ENCODE peak calls at places on chromosome 22, in five cellular contexts. E is effector memory CD4-positive, alpha-beta T cell; O is A549; M is neural progenitor cell; V is lung. L is an unnamed sample. For H3K9me3, the result is how much of the 10 kb centered on the place peaks cover.

GRCh38 chr22:50683994-50684371 is 11.4 kb downstream of the SHANK3 start:
- DNase-seq in E (no peak), O (no peak), M (no peak), V (no peak), L (no peak)

GRCh38 chr22:36510966-36511881 is 4.4 kb upstream of the FOXRED2 start:
- DNase-seq in E (no peak), O (peak), M (peak), V (no peak), L (no peak)

GRCh38 chr22:37999236-37999635 is 14.9 kb upstream of the SOX10 start:
- DNase-seq in E (no peak), O (no peak), M (no peak), V (no peak), L (no peak)

GRCh38 chr22:50010676-50011446 is 1.7 kb downstream of the IL17REL start:
- DNase-seq in E (peak), O (no peak), M (no peak), V (no peak), L (no peak)

GRCh38 chr22:41969110-41969646 is at the start of gene SEPTIN3:
- DNase-seq in E (no peak), O (no peak), M (peak), V (no peak), L (no peak)

GRCh38 chr22:36233796-36234195 is 5.5 kb downstream of the APOL2 start:
- DNase-seq in E (no peak), O (no peak), M (no peak), V (no peak), L (no peak)

GRCh38 chr22:24950272-24950902 is 2.1 kb upstream of the KIAA1671 start:
- DNase-seq in E (no peak), O (no peak), M (peak), V (no peak), L (no peak)

GRCh38 chr22:43993072-43993760 is 30.9 kb upstream of the PARVB start:
- DNase-seq in E (peak), O (peak), M (peak), V (peak), L (peak)

GRCh38 chr22:19873138-19873959 is 18.7 kb upstream of the GNB1L start:
- DNase-seq in E (no peak), O (no peak), M (no peak), V (no peak), L (no peak)

GRCh38 chr22:50071432-50072166 is 13.5 kb upstream of the TTLL8 start:
- DNase-seq in E (no peak), O (no peak), M (no peak), V (no peak), L (no peak)

GRCh38 chr22:19571207-19571795 is 47.1 kb upstream of the CLDN5 start:
- DNase-seq in E (no peak), O (no peak), M (no peak), V (no peak), L (no peak)

GRCh38 chr22:17994424-17995108 is 29.8 kb downstream of the MICAL3 start:
- DNase-seq in E (no peak), O (no peak), M (no peak), V (no peak), L (no peak)

GRCh38 chr22:38199826-38200559 is 1.8 kb upstream of the MAFF start:
- DNase-seq in E (no peak), O (no peak), M (no peak), V (no peak), L (no peak)

GRCh38 chr22:47171441-47172221 is 409.2 kb downstream of the TBC1D22A start:
- DNase-seq in E (no peak), O (no peak), M (no peak), V (no peak), L (no peak)

GRCh38 chr22:27201741-27202140 is 544.4 kb downstream of the MIAT start:
- DNase-seq in E (no peak), O (no peak), M (no peak), V (no peak), L (no peak)

GRCh38 chr22:49767355-49768062 is 60.2 kb downstream of the BRD1 start:
- DNase-seq in E (no peak), O (peak), M (peak), V (no peak), L (peak)

GRCh38 chr22:23551385-23551784 is 28.7 kb downstream of the IGLL1 start:
- DNase-seq in E (no peak), O (no peak), M (no peak), V (no peak), L (no peak)
- H3K4me3 ChIP-seq in E (no peak), O (no peak), M (no peak), V (no peak), L (no peak)

GRCh38 chr22:48695731-48696305 is 1131.9 kb downstream of the BRD1 start:
- DNase-seq in E (no peak), O (no peak), M (no peak), V (no peak), L (no peak)

GRCh38 chr22:48695251-48695650 is 1132.4 kb downstream of the BRD1 start:
- DNase-seq in E (no peak), O (no peak), M (no peak), V (no peak), L (no peak)

GRCh38 chr22:48697694-48698276 is 1129.9 kb downstream of the BRD1 start:
- DNase-seq in E (no peak), O (no peak), M (no peak), V (no peak), L (no peak)

GRCh38 chr22:48697223-48697622 is 1130.5 kb downstream of the BRD1 start:
- DNase-seq in E (no peak), O (no peak), M (no peak), V (no peak), L (no peak)

DNA sequence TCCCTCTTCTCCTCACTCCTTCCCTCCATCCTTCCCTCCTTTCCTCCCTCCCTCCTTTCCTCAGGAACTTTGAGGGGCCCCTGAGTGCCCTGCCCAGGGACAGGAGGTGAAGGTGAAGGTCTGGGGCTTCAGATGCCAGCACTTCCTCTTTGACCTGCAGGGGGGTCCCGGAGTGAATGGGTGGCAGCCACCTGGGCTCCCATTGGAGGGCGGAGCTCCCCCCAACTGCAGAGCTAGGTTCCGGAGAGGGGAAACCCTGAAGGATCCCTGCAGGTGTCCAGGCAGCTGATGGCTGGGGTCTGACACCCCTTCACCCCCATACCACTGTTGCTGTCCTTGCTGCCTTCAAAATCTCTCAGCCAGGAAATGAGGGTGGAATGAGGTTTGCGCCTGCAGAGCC is 1131.3 kb downstream of the BRD1 start:
- DNase-seq in E (no peak), O (no peak), M (no peak), V (no peak), L (no peak)
- H3K9me3 ChIP-seq in E (under half), O (under half), M (under half), V (under half), L (under half)

DNA sequence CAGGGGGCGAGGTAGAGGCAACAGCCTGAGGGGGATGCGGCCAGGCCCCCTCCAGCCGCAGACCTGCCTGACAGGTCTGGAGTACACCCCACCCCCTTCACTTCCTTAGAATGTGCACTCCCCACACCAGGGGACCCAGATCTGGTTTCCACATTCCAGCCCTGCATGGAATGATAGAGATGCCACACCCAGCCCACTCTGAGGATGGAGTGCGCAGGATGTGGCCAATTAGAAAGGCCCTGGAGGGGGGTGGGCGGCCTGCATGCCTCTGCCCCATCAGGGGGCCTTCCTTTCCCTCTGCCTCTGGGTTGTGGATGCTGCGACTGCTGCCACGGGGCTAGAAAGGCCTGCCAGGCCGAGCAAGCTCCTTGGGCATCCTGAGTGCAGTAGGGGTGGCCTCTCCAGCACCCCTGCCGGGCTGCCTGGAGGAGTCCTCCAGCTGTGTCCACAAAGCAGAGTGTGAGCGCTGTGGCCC is 28.2 kb upstream of the MGAT3 start:
- DNase-seq in E (no peak), O (no peak), M (peak), V (no peak), L (no peak)
- H3K27ac ChIP-seq in E (no peak), O (no peak), M (no peak), V (no peak), L (no peak)

GRCh38 chr22:32777997-32778396 is 23.5 kb upstream of the TIMP3 start:
- DNase-seq in E (no peak), O (no peak), M (no peak), V (no peak), L (no peak)
- H3K4me3 ChIP-seq in E (no peak), O (no peak), M (no peak), V (no peak), L (no peak)

GRCh38 chr22:45969801-45970464 is 7.0 kb downstream of the WNT7B start:
- DNase-seq in E (no peak), O (no peak), M (no peak), V (no peak), L (no peak)
- H3K9me3 ChIP-seq in E (under half), O (under half), M (under half), V (under half), L (under half)

GRCh38 chr22:34841911-34842310 is 224.0 kb upstream of the ISX start:
- DNase-seq in E (no peak), O (no peak), M (no peak), V (no peak), L (no peak)
- H3K27ac ChIP-seq in E (no peak), O (no peak), M (peak), V (no peak), L (no peak)

GRCh38 chr22:34885852-34886251 is 180.1 kb upstream of the ISX start:
- DNase-seq in E (no peak), O (no peak), M (no peak), V (no peak), L (no peak)

GRCh38 chr22:34880667-34881066 is 185.3 kb upstream of the ISX start:
- DNase-seq in E (no peak), O (no peak), M (no peak), V (no peak), L (no peak)

GRCh38 chr22:34881453-34881852 is 184.5 kb upstream of the ISX start:
- DNase-seq in E (no peak), O (no peak), M (no peak), V (no peak), L (no peak)

GRCh38 chr22:34886812-34887211 is 179.1 kb upstream of the ISX start:
- DNase-seq in E (no peak), O (no peak), M (no peak), V (no peak), L (no peak)

DNA sequence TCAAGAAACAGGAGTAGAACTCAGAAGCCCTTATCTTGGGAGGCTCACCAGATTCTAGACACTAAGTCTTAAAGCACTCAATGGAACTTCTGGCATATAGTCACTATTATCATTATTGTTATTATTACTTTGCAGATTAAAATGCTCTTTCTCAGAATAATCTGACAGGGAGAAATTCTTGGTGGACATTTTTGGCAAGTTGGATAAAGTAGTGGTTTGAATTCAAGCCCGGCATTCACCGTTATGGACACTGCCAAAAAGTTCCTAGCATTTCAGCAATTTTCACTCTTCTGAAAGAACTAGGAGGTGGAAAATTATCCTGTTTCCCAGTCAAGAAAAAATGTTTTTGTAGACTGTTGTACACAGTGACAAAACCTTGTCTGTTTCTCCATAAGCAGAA is 179.6 kb upstream of the ISX start:
- DNase-seq in E (no peak), O (no peak), M (no peak), V (no peak), L (no peak)
- H3K4me3 ChIP-seq in E (no peak), O (no peak), M (no peak), V (no peak), L (no peak)

GRCh38 chr22:48594757-48595510 is 1232.7 kb downstream of the BRD1 start:
- DNase-seq in E (no peak), O (no peak), M (no peak), V (no peak), L (no peak)
- H3K9me3 ChIP-seq in E (under half), O (under half), M (under half), V (under half), L (under half)

GRCh38 chr22:45497268-45497667 is 5.4 kb upstream of the FBLN1 start:
- DNase-seq in E (no peak), O (no peak), M (no peak), V (no peak), L (no peak)
- H3K27ac ChIP-seq in E (no peak), O (no peak), M (no peak), V (no peak), L (peak)

DNA sequence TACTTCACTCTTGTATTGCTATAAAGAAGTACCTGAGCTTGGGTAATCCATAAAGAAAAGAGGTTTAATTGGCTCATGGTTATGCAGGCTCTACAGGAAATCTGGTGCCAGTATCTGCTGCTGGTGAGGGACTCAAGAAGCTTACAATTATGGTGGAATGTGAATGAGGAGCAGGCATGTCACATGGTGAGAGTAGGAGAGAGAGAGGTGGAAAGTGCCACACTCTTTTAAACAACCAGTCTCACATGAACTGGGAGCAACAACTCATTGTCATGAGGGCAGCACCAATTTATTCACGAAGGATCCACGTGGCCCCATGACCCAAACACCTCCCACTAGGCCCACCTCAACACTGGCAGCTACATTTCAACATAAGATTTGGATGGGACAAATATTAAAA is 24.6 kb upstream of the IGLL5 start:
- DNase-seq in E (no peak), O (no peak), M (no peak), V (no peak), L (no peak)
- H3K4me3 ChIP-seq in E (no peak), O (no peak), M (no peak), V (no peak), L (no peak)

L was measured in left ventricle myocardium inferior.